ENCODE peak calls at places on chromosomes 16 and 17, in six cellular contexts. One of them, this sample, is unnamed.
A peak's percentile ranks its signal among the peaks of the same experiment; 100 is the strongest.

GRCh38 chr16:51433597-51433996 is 282.5 kb upstream of the SALL1 start:
- DNase-seq in keratinocyte: no peak
- DNase-seq in mucosa of descending colon: no peak
- DNase-seq in effector memory CD4-positive, alpha-beta T cell: no peak
- DNase-seq in hepatocyte: no peak
- DNase-seq in body of pancreas: no peak
- DNase-seq in this sample: no peak

GRCh38 chr17:64387545-64388171 is 3.0 kb downstream of the PECAM1 start:
- DNase-seq in keratinocyte: no peak
- DNase-seq in mucosa of descending colon: no peak
- DNase-seq in effector memory CD4-positive, alpha-beta T cell: no peak
- DNase-seq in hepatocyte: no peak
- DNase-seq in body of pancreas: no peak
- DNase-seq in this sample: no peak

GRCh38 chr17:76189247-76189646 is 48.2 kb upstream of the FOXJ1 start:
- DNase-seq in keratinocyte: no peak
- DNase-seq in mucosa of descending colon: no peak
- DNase-seq in effector memory CD4-positive, alpha-beta T cell: no peak
- DNase-seq in hepatocyte: no peak
- DNase-seq in body of pancreas: no peak
- DNase-seq in this sample: no peak

GRCh38 chr17:43211480-43212402 is at the start of gene TMEM106A:
- DNase-seq in keratinocyte: peak; percentile 61
- DNase-seq in mucosa of descending colon: peak; percentile 85
- DNase-seq in effector memory CD4-positive, alpha-beta T cell: peak; percentile 58
- DNase-seq in hepatocyte: peak; percentile 92
- DNase-seq in body of pancreas: peak; percentile 89
- DNase-seq in this sample: peak; percentile 88

GRCh38 chr16:8026450-8026849 is 563.9 kb downstream of the TMEM114 start:
- DNase-seq in keratinocyte: no peak
- DNase-seq in mucosa of descending colon: no peak
- DNase-seq in effector memory CD4-positive, alpha-beta T cell: no peak
- DNase-seq in hepatocyte: peak; percentile 34
- DNase-seq in body of pancreas: no peak
- DNase-seq in this sample: no peak

GRCh38 chr17:33204701-33205100 is 88.4 kb downstream of the ASIC2 start:
- DNase-seq in keratinocyte: no peak
- DNase-seq in mucosa of descending colon: no peak
- DNase-seq in effector memory CD4-positive, alpha-beta T cell: no peak
- DNase-seq in hepatocyte: no peak
- DNase-seq in body of pancreas: no peak
- DNase-seq in this sample: no peak

GRCh38 chr16:79269211-79269863 is 331.2 kb downstream of the MAF start:
- DNase-seq in keratinocyte: no peak
- DNase-seq in mucosa of descending colon: no peak
- DNase-seq in effector memory CD4-positive, alpha-beta T cell: no peak
- DNase-seq in hepatocyte: no peak
- DNase-seq in body of pancreas: no peak
- DNase-seq in this sample: no peak

GRCh38 chr16:47461598-47462266 is 601 bp downstream of the PHKB start:
- DNase-seq in keratinocyte: peak; percentile 48
- DNase-seq in mucosa of descending colon: no peak
- DNase-seq in effector memory CD4-positive, alpha-beta T cell: no peak
- DNase-seq in hepatocyte: peak; percentile 30
- DNase-seq in body of pancreas: peak; percentile 27
- DNase-seq in this sample: no peak

GRCh38 chr17:64196626-64197025 is 66.4 kb downstream of the TEX2 start:
- DNase-seq in keratinocyte: no peak
- DNase-seq in mucosa of descending colon: no peak
- DNase-seq in effector memory CD4-positive, alpha-beta T cell: no peak
- DNase-seq in hepatocyte: no peak
- DNase-seq in body of pancreas: no peak
- DNase-seq in this sample: no peak

GRCh38 chr17:63446981-63447687 is 1.0 kb upstream of the CYB561 start:
- DNase-seq in keratinocyte: no peak
- DNase-seq in mucosa of descending colon: peak; percentile 72
- DNase-seq in effector memory CD4-positive, alpha-beta T cell: peak; percentile 48
- DNase-seq in hepatocyte: no peak
- DNase-seq in body of pancreas: peak; percentile 60
- DNase-seq in this sample: no peak

GRCh38 chr16:8044796-8045195 is 545.5 kb downstream of the TMEM114 start:
- DNase-seq in keratinocyte: no peak
- DNase-seq in mucosa of descending colon: no peak
- DNase-seq in effector memory CD4-positive, alpha-beta T cell: no peak
- DNase-seq in hepatocyte: no peak
- DNase-seq in body of pancreas: no peak
- DNase-seq in this sample: no peak

GRCh38 chr17:2204393-2204792 is 99.2 kb downstream of the SMG6 start:
- DNase-seq in keratinocyte: no peak
- DNase-seq in mucosa of descending colon: no peak
- DNase-seq in effector memory CD4-positive, alpha-beta T cell: no peak
- DNase-seq in hepatocyte: no peak
- DNase-seq in body of pancreas: no peak
- DNase-seq in this sample: no peak

GRCh38 chr17:31072186-31072585 is 22.6 kb upstream of the NF1 start:
- DNase-seq in keratinocyte: peak; percentile 61
- DNase-seq in mucosa of descending colon: no peak
- DNase-seq in effector memory CD4-positive, alpha-beta T cell: no peak
- DNase-seq in hepatocyte: peak; percentile 49
- DNase-seq in body of pancreas: no peak
- DNase-seq in this sample: no peak

GRCh38 chr16:82801361-82801760 is 174.6 kb downstream of the CDH13 start:
- DNase-seq in keratinocyte: no peak
- DNase-seq in mucosa of descending colon: no peak
- DNase-seq in effector memory CD4-positive, alpha-beta T cell: no peak
- DNase-seq in hepatocyte: no peak
- DNase-seq in body of pancreas: no peak
- DNase-seq in this sample: no peak

GRCh38 chr16:80197790-80198201 is 343.0 kb upstream of the DYNLRB2 start:
- DNase-seq in keratinocyte: peak; percentile 78
- DNase-seq in mucosa of descending colon: no peak
- DNase-seq in effector memory CD4-positive, alpha-beta T cell: no peak
- DNase-seq in hepatocyte: no peak
- DNase-seq in body of pancreas: no peak
- DNase-seq in this sample: peak; percentile 96

GRCh38 chr17:48647103-48647963 is 21.2 kb upstream of the HOXB9 start:
- DNase-seq in keratinocyte: no peak
- DNase-seq in mucosa of descending colon: peak; percentile 72
- DNase-seq in effector memory CD4-positive, alpha-beta T cell: no peak
- DNase-seq in hepatocyte: no peak
- DNase-seq in body of pancreas: no peak
- DNase-seq in this sample: no peak

GRCh38 chr16:56606688-56607618 is 1.4 kb upstream of the MT2A start:
- DNase-seq in keratinocyte: peak; percentile 97
- DNase-seq in mucosa of descending colon: peak; percentile 56
- DNase-seq in effector memory CD4-positive, alpha-beta T cell: no peak
- DNase-seq in hepatocyte: peak; percentile 76
- DNase-seq in body of pancreas: peak; percentile 70
- DNase-seq in this sample: peak; percentile 96

GRCh38 chr17:50026901-50027638 is 28.8 kb upstream of the ITGA3 start:
- DNase-seq in keratinocyte: peak; percentile 70
- DNase-seq in mucosa of descending colon: peak; percentile 92
- DNase-seq in effector memory CD4-positive, alpha-beta T cell: peak; percentile 56
- DNase-seq in hepatocyte: peak; percentile 80
- DNase-seq in body of pancreas: peak; percentile 84
- DNase-seq in this sample: peak; percentile 93

GRCh38 chr16:4486126-4486893 is 10.1 kb downstream of the HMOX2 start:
- DNase-seq in keratinocyte: no peak
- DNase-seq in mucosa of descending colon: no peak
- DNase-seq in effector memory CD4-positive, alpha-beta T cell: no peak
- DNase-seq in hepatocyte: no peak
- DNase-seq in body of pancreas: peak; percentile 70
- DNase-seq in this sample: no peak

GRCh38 chr17:45248132-45248936 is 13.6 kb downstream of the SPATA32 start:
- DNase-seq in keratinocyte: no peak
- DNase-seq in mucosa of descending colon: peak; percentile 84
- DNase-seq in effector memory CD4-positive, alpha-beta T cell: peak; percentile 80
- DNase-seq in hepatocyte: peak; percentile 82
- DNase-seq in body of pancreas: peak; percentile 68
- DNase-seq in this sample: no peak

GRCh38 chr17:72366626-72367025 is 245.8 kb downstream of the SOX9 start:
- DNase-seq in keratinocyte: no peak
- DNase-seq in mucosa of descending colon: no peak
- DNase-seq in effector memory CD4-positive, alpha-beta T cell: no peak
- DNase-seq in hepatocyte: no peak
- DNase-seq in body of pancreas: no peak
- DNase-seq in this sample: no peak

GRCh38 chr16:57042157-57043111 is 49.9 kb upstream of the CPNE2 start:
- DNase-seq in keratinocyte: no peak
- DNase-seq in mucosa of descending colon: no peak
- DNase-seq in effector memory CD4-positive, alpha-beta T cell: peak; percentile 65
- DNase-seq in hepatocyte: no peak
- DNase-seq in body of pancreas: no peak
- DNase-seq in this sample: no peak

GRCh38 chr17:30824002-30824355 is 513 bp downstream of the CRLF3 start:
- DNase-seq in keratinocyte: no peak
- DNase-seq in mucosa of descending colon: no peak
- DNase-seq in effector memory CD4-positive, alpha-beta T cell: peak; percentile 16
- DNase-seq in hepatocyte: peak; percentile 22
- DNase-seq in body of pancreas: no peak
- DNase-seq in this sample: no peak

GRCh38 chr16:814974-815373 is 14.4 kb upstream of the GNG13 start:
- DNase-seq in keratinocyte: no peak
- DNase-seq in mucosa of descending colon: no peak
- DNase-seq in effector memory CD4-positive, alpha-beta T cell: no peak
- DNase-seq in hepatocyte: no peak
- DNase-seq in body of pancreas: no peak
- DNase-seq in this sample: peak; percentile 36

GRCh38 chr16:80027007-80027965 is 426.7 kb upstream of the MAF start:
- DNase-seq in keratinocyte: peak; percentile 98
- DNase-seq in mucosa of descending colon: peak; percentile 37
- DNase-seq in effector memory CD4-positive, alpha-beta T cell: peak; percentile 28
- DNase-seq in hepatocyte: peak; percentile 94
- DNase-seq in body of pancreas: peak; percentile 20
- DNase-seq in this sample: peak; percentile 97

GRCh38 chr17:81333626-81334368 is 38.7 kb upstream of the SLC38A10 start:
- DNase-seq in keratinocyte: no peak
- DNase-seq in mucosa of descending colon: no peak
- DNase-seq in effector memory CD4-positive, alpha-beta T cell: no peak
- DNase-seq in hepatocyte: no peak
- DNase-seq in body of pancreas: no peak
- DNase-seq in this sample: no peak

GRCh38 chr17:81332949-81333570 is 38.0 kb upstream of the SLC38A10 start:
- DNase-seq in keratinocyte: no peak
- DNase-seq in mucosa of descending colon: no peak
- DNase-seq in effector memory CD4-positive, alpha-beta T cell: no peak
- DNase-seq in hepatocyte: no peak
- DNase-seq in body of pancreas: no peak
- DNase-seq in this sample: no peak

GRCh38 chr17:81331527-81332043 is 36.5 kb upstream of the SLC38A10 start:
- DNase-seq in keratinocyte: no peak
- DNase-seq in mucosa of descending colon: no peak
- DNase-seq in effector memory CD4-positive, alpha-beta T cell: no peak
- DNase-seq in hepatocyte: no peak
- DNase-seq in body of pancreas: no peak
- DNase-seq in this sample: no peak

GRCh38 chr17:81330884-81331245 is 35.8 kb upstream of the SLC38A10 start:
- DNase-seq in keratinocyte: no peak
- DNase-seq in mucosa of descending colon: no peak
- DNase-seq in effector memory CD4-positive, alpha-beta T cell: no peak
- DNase-seq in hepatocyte: no peak
- DNase-seq in body of pancreas: no peak
- DNase-seq in this sample: no peak

GRCh38 chr17:81332118-81332834 is 37.2 kb upstream of the SLC38A10 start:
- DNase-seq in keratinocyte: no peak
- DNase-seq in mucosa of descending colon: no peak
- DNase-seq in effector memory CD4-positive, alpha-beta T cell: no peak
- DNase-seq in hepatocyte: no peak
- DNase-seq in body of pancreas: no peak
- DNase-seq in this sample: no peak
- H3K4me1 ChIP-seq in keratinocyte: peaks cover 35% of the 10 kb centered on the region
- H3K4me1 ChIP-seq in mucosa of descending colon: peaks cover 42% of the 10 kb centered on the region
- H3K4me1 ChIP-seq in effector memory CD4-positive, alpha-beta T cell: no peaks in the 10 kb centered on the region
- H3K4me1 ChIP-seq in hepatocyte: peaks cover 61% of the 10 kb centered on the region
- H3K4me1 ChIP-seq in body of pancreas: peaks cover 62% of the 10 kb centered on the region
- H3K4me1 ChIP-seq in this sample: peaks cover 15% of the 10 kb centered on the region

GRCh38 chr16:86334062-86334461 is 176.3 kb upstream of the FOXF1 start:
- DNase-seq in keratinocyte: no peak
- DNase-seq in mucosa of descending colon: no peak
- DNase-seq in effector memory CD4-positive, alpha-beta T cell: no peak
- DNase-seq in hepatocyte: peak; percentile 35
- DNase-seq in body of pancreas: no peak
- DNase-seq in this sample: no peak
- H3K4me1 ChIP-seq in keratinocyte: no peaks in the 10 kb centered on the region
- H3K4me1 ChIP-seq in mucosa of descending colon: no peaks in the 10 kb centered on the region
- H3K4me1 ChIP-seq in effector memory CD4-positive, alpha-beta T cell: no peaks in the 10 kb centered on the region
- H3K4me1 ChIP-seq in hepatocyte: peaks cover 8% of the 10 kb centered on the region
- H3K4me1 ChIP-seq in body of pancreas: no peaks in the 10 kb centered on the region
- H3K4me1 ChIP-seq in this sample: peaks cover 9% of the 10 kb centered on the region

GRCh38 chr16:2004795-2005517 is 4.7 kb downstream of the ZNF598 start:
- DNase-seq in keratinocyte: no peak
- DNase-seq in mucosa of descending colon: no peak
- DNase-seq in effector memory CD4-positive, alpha-beta T cell: no peak
- DNase-seq in hepatocyte: no peak
- DNase-seq in body of pancreas: peak; percentile 12
- DNase-seq in this sample: no peak

GRCh38 chr16:2008009-2008526 is 1.6 kb downstream of the ZNF598 start:
- DNase-seq in keratinocyte: peak; percentile 98
- DNase-seq in mucosa of descending colon: peak; percentile 70
- DNase-seq in effector memory CD4-positive, alpha-beta T cell: no peak
- DNase-seq in hepatocyte: no peak
- DNase-seq in body of pancreas: peak; percentile 83
- DNase-seq in this sample: no peak

GRCh38 chr16:2005646-2006045 is 4.0 kb downstream of the ZNF598 start:
- DNase-seq in keratinocyte: no peak
- DNase-seq in mucosa of descending colon: peak; percentile 38
- DNase-seq in effector memory CD4-positive, alpha-beta T cell: no peak
- DNase-seq in hepatocyte: no peak
- DNase-seq in body of pancreas: peak; percentile 55
- DNase-seq in this sample: no peak

GRCh38 chr16:2007081-2007836 is 2.4 kb downstream of the ZNF598 start:
- DNase-seq in keratinocyte: no peak
- DNase-seq in mucosa of descending colon: peak; percentile 40
- DNase-seq in effector memory CD4-positive, alpha-beta T cell: no peak
- DNase-seq in hepatocyte: no peak
- DNase-seq in body of pancreas: peak; percentile 58
- DNase-seq in this sample: no peak

DNA sequence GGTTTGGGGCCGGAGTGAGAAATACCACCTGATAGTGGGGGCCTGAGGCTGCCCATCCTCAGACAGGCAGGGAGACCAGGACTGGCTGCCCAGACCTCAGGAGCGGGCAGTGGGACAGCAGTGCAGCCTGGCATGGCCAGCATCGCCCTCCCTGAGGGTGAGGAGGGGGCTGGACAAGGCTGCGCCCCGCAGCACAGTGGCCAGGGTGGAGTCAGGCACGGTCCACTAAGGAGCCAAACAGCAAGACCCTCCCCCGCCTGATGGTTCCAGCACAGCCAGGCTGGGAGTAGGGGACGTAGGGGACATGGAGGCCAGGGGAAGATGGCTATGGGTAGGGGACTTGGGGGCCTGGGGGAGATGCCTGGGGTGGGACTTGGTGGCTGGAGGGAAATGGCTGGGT is 3.3 kb downstream of the ZNF598 start:
- DNase-seq in keratinocyte: no peak
- DNase-seq in mucosa of descending colon: no peak
- DNase-seq in effector memory CD4-positive, alpha-beta T cell: no peak
- DNase-seq in hepatocyte: no peak
- DNase-seq in body of pancreas: peak; percentile 14
- DNase-seq in this sample: no peak
- H3K4me1 ChIP-seq in keratinocyte: peaks cover 36% of the 10 kb centered on the region
- H3K4me1 ChIP-seq in mucosa of descending colon: peaks cover 40% of the 10 kb centered on the region
- H3K4me1 ChIP-seq in effector memory CD4-positive, alpha-beta T cell: peaks cover 35% of the 10 kb centered on the region
- H3K4me1 ChIP-seq in hepatocyte: peaks cover 30% of the 10 kb centered on the region
- H3K4me1 ChIP-seq in body of pancreas: peaks cover 66% of the 10 kb centered on the region
- H3K4me1 ChIP-seq in this sample: peaks cover 39% of the 10 kb centered on the region

GRCh38 chr16:66701516-66701915 is 5.0 kb upstream of the CMTM4 start:
- DNase-seq in keratinocyte: no peak
- DNase-seq in mucosa of descending colon: no peak
- DNase-seq in effector memory CD4-positive, alpha-beta T cell: no peak
- DNase-seq in hepatocyte: no peak
- DNase-seq in body of pancreas: no peak
- DNase-seq in this sample: no peak
- H3K4me1 ChIP-seq in keratinocyte: peaks cover 15% of the 10 kb centered on the region
- H3K4me1 ChIP-seq in mucosa of descending colon: peaks cover 10% of the 10 kb centered on the region
- H3K4me1 ChIP-seq in effector memory CD4-positive, alpha-beta T cell: peaks cover 5% of the 10 kb centered on the region
- H3K4me1 ChIP-seq in hepatocyte: no peaks in the 10 kb centered on the region
- H3K4me1 ChIP-seq in body of pancreas: peaks cover 4% of the 10 kb centered on the region
- H3K4me1 ChIP-seq in this sample: peaks cover 13% of the 10 kb centered on the region